ENCODE peak calls at places on chromosomes 1 and 21, in five cellular contexts. F is fibroblast of lung, C is HFF-Myc, J is kidney epithelial cell, A is right cardiac atrium. E is an unnamed sample.

GRCh38 chr1:82778612-82779011 is 977.9 kb downstream of the ADGRL2 start:
- DNase-seq in A (no peak), F (no peak), J (no peak), C (no peak), E (peak; percentile 1)

GRCh38 chr1:1583667-1584010 is 9.0 kb upstream of the SSU72 start:
- DNase-seq in J (no peak), F (no peak), A (no peak), C (no peak), E (no peak)

GRCh38 chr1:67261646-67262045 is 46.0 kb upstream of the IL12RB2 start:
- DNase-seq in A (no peak), J (no peak), C (no peak), F (no peak), E (no peak)

GRCh38 chr1:203534526-203534925 is 40.6 kb downstream of the OPTC start:
- DNase-seq in F (peak; percentile 98), C (peak; percentile 58), J (peak; percentile 74), A (peak; percentile 71), E (peak; percentile 90)

GRCh38 chr1:109365642-109366204 is 32.0 kb downstream of the SORT1 start:
- DNase-seq in A (no peak), J (no peak), C (no peak), F (no peak), E (no peak)

GRCh38 chr1:30982937-30983336 is 74.4 kb upstream of the SDC3 start:
- DNase-seq in J (no peak), A (no peak), C (no peak), F (no peak), E (no peak)

GRCh38 chr1:8384577-8384976 is 66.7 kb downstream of the SLC45A1 start:
- DNase-seq in A (no peak), C (no peak), F (peak; percentile 32), J (no peak), E (no peak)

GRCh38 chr1:167517535-167518330 is 596 bp downstream of the CD247 start:
- DNase-seq in J (no peak), C (no peak), A (no peak), F (no peak), E (no peak)

GRCh38 chr21:42540396-42540795 is 26.7 kb downstream of the SLC37A1 start:
- DNase-seq in A (no peak), J (no peak), F (no peak), C (no peak), E (no peak)

GRCh38 chr21:26064506-26064905 is 106.1 kb downstream of the APP start:
- DNase-seq in A (no peak), J (no peak), F (no peak), C (no peak), E (no peak)

GRCh38 chr1:217586586-217586985 is 44.3 kb downstream of the GPATCH2 start:
- DNase-seq in F (peak; percentile 12), C (no peak), A (no peak), J (no peak), E (no peak)

GRCh38 chr1:150148834-150149489 is 754 bp upstream of the PLEKHO1 start:
- DNase-seq in C (no peak), F (no peak), J (no peak), A (no peak), E (peak; percentile 29)

GRCh38 chr1:11138952-11139351 is 39.3 kb upstream of the EXOSC10 start:
- DNase-seq in C (no peak), A (no peak), J (no peak), F (peak; percentile 77), E (peak; percentile 55)

GRCh38 chr1:41673806-41674205 is 189.3 kb upstream of the EDN2 start:
- DNase-seq in A (no peak), J (no peak), C (no peak), F (no peak), E (no peak)

GRCh38 chr1:161705537-161705936 is 1.5 kb upstream of the FCRLA start:
- DNase-seq in J (no peak), A (no peak), F (no peak), C (no peak), E (no peak)

GRCh38 chr1:223137402-223138100 is 5.5 kb downstream of the TLR5 start:
- DNase-seq in C (no peak), F (peak; percentile 46), A (no peak), J (no peak), E (no peak)

GRCh38 chr1:10779201-10779600 is 17.2 kb downstream of the CASZ1 start:
- DNase-seq in C (no peak), A (no peak), F (peak; percentile 76), J (peak; percentile 29), E (no peak)

GRCh38 chr1:232611834-232612233 is 18.1 kb downstream of the SIPA1L2 start:
- DNase-seq in A (no peak), J (no peak), F (no peak), C (no peak), E (no peak)

GRCh38 chr1:163844393-163844948 is 522.7 kb downstream of the NUF2 start:
- DNase-seq in F (peak; percentile 54), A (no peak), C (peak; percentile 46), J (no peak), E (no peak)

GRCh38 chr21:44572959-44573583 is 458 bp upstream of the KRTAP10-4 start:
- DNase-seq in C (no peak), J (no peak), A (no peak), F (peak; percentile 12), E (no peak)

GRCh38 chr1:208167229-208167869 is 76.8 kb downstream of the PLXNA2 start:
- DNase-seq in C (no peak), A (no peak), J (no peak), F (no peak), E (no peak)

GRCh38 chr1:42456754-42457089 is 379 bp downstream of the PPCS start:
- DNase-seq in C (peak; percentile 12), F (peak; percentile 65), A (peak; percentile 74), J (no peak), E (no peak)

GRCh38 chr1:177270863-177271262 is 100.1 kb downstream of the BRINP2 start:
- DNase-seq in J (no peak), F (peak; percentile 29), C (no peak), A (no peak), E (no peak)

GRCh38 chr1:177278626-177279390 is 108.0 kb downstream of the BRINP2 start:
- DNase-seq in A (no peak), J (peak; percentile 26), C (no peak), F (peak; percentile 70), E (peak; percentile 29)

GRCh38 chr1:177274687-177275211 is 104.0 kb downstream of the BRINP2 start:
- DNase-seq in C (peak; percentile 33), F (peak; percentile 85), J (no peak), A (peak; percentile 59), E (peak; percentile 85)
- H3K4me3 ChIP-seq in C (no peak overlapping the region), F (no peak overlapping the region), J (no peak overlapping the region), A (no peak overlapping the region), E (no peak overlapping the region)

GRCh38 chr1:44777969-44778635 is 2.8 kb downstream of the RPS8 start:
- DNase-seq in A (peak; percentile 22), C (no peak), J (no peak), F (no peak), E (no peak)

GRCh38 chr1:44776749-44777068 is 1.4 kb downstream of the RPS8 start:
- DNase-seq in A (peak; percentile 62), J (no peak), C (no peak), F (no peak), E (no peak)

GRCh38 chr1:44778705-44779576 is 3.6 kb downstream of the RPS8 start:
- DNase-seq in A (peak; percentile 1), F (no peak), C (no peak), J (no peak), E (no peak)

GRCh38 chr1:44775930-44776748 is 799 bp downstream of the RPS8 start:
- DNase-seq in A (peak; percentile 75), C (no peak), J (no peak), F (no peak), E (no peak)

DNA sequence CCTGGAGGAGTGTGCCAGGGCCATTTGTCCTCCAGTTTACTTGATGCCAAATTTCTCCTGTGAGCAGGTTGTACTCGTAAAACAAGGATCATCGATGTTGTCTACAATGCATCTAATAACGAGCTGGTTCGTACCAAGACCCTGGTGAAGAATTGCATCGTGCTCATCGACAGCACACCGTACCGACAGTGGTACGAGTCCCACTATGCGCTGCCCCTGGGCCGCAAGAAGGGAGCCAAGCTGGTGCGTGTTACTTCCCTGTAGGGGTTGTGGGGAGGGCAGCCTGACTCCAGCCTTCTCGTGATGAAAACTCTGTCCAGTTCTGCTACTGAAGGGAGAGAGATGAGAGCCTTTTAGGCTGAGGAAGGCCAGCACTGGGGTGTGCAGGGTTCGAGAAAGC is 2.2 kb downstream of the RPS8 start:
- DNase-seq in F (no peak), C (no peak), A (peak; percentile 46), J (no peak), E (no peak)
- H3K4me3 ChIP-seq in F (peak overlapping the region; percentile 79), C (peak overlapping the region; percentile 100), A (no peak overlapping the region), J (no peak overlapping the region), E (peak overlapping the region; percentile 97)

DNA sequence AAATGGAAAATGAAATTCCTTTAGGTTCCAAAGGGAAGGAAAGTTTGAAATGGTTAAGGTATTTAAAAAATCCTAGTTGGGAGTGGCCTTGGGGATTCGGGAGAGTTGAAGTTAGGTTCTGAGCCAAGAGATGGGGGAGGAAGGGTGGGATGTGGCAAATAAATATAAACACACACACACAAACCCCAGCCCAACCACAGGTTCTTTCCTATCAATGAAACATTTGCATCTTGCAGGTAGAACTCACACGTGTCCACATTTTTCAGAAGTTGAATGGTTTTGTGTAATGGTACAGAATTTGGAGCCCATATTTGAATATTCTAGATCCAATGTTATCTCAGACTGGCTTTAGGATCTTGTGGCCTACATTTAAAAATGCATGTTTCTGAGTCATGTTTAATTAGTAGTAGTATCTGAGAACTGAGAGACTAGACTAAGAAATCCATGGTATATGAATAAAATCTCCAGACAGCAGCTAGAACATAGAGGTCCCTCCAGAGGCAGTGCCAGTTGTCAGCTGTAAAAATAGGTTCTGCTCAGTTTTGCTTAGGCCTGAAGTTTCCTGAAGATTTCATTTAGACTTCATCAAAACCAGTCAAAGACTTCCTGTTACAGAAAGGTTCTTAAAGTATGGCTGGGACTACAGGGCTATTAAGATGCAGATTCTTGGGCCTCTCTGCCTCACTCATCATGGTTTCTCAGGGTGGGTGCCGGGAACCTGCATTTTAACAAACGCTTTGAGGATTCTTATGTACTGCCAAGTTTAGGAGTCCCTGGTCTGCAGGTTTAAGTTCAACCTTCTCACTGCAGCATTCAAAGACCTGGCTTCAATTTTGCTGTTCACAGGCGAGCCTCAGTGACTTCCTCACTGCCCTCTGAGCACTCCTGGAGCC is 21.3 kb downstream of the RUNX1 start:
- DNase-seq in J (no peak), C (no peak), F (no peak), A (no peak), E (no peak)
- H3K4me3 ChIP-seq in J (no peak overlapping the region), C (no peak overlapping the region), F (no peak overlapping the region), A (no peak overlapping the region), E (no peak overlapping the region)

GRCh38 chr1:220669005-220669404 is 21.2 kb upstream of the C1orf115 start:
- DNase-seq in J (no peak), A (no peak), F (no peak), C (no peak), E (no peak)

GRCh38 chr1:220666349-220666748 is 23.8 kb upstream of the C1orf115 start:
- DNase-seq in F (no peak), J (no peak), A (no peak), C (no peak), E (no peak)

GRCh38 chr1:220673921-220674320 is 16.2 kb upstream of the C1orf115 start:
- DNase-seq in J (no peak), F (no peak), C (no peak), A (no peak), E (no peak)

DNA sequence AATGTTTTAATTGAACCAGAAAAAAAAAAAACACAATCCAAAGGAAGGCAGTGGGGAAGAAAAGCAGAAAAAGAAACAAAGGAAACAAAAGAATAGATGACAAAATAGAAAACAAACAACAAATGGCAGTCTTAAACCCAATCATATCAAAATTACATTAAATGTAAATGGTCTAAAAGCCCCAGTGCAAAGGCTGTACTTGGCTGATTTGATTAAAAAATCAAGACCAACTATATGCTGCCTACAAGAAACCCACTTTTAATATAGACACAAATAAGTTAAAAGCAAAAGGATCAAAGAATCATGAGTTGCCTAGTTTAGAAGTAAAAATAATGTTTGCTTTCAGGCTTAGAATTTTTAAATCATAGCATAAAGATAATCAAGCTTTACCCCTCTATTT is 19.8 kb upstream of the C1orf115 start:
- DNase-seq in J (no peak), F (no peak), C (no peak), A (no peak), E (no peak)
- H3K4me3 ChIP-seq in J (no peak overlapping the region), F (no peak overlapping the region), C (no peak overlapping the region), A (no peak overlapping the region), E (no peak overlapping the region)

E was measured in astrocyte of the spinal cord.